ENCODE peak calls at places on chromosomes 12 and 14, in seven cellular contexts. One of them, this sample, is unnamed.

GRCh38 chr14:99554757-99555531 is 49.1 kb downstream of the CCDC85C start:
- DNase-seq in activated CD4-positive, alpha-beta T cell treated with anti-CD3 and anti-CD28 coated beads, Interleukin-2, amount 10 ng/mL, durations not matched to agents 7 days and 5 days: no peak
- DNase-seq in hepatic stellate cell: no peak
- DNase-seq in HT-29: peak
- DNase-seq in left ventricle myocardium superior: peak
- DNase-seq in glutamatergic neuron: no peak
- DNase-seq in natural killer cell: no peak
- DNase-seq in this sample: no peak

GRCh38 chr12:55927588-55928502 is at the start of gene PYM1:
- DNase-seq in activated CD4-positive, alpha-beta T cell treated with anti-CD3 and anti-CD28 coated beads, Interleukin-2, amount 10 ng/mL, durations not matched to agents 7 days and 5 days: peak
- DNase-seq in hepatic stellate cell: peak
- DNase-seq in HT-29: peak
- DNase-seq in left ventricle myocardium superior: peak
- DNase-seq in glutamatergic neuron: peak
- DNase-seq in natural killer cell: peak
- DNase-seq in this sample: peak

GRCh38 chr12:33427071-33427470 is 12.5 kb downstream of the SYT10 start:
- DNase-seq in activated CD4-positive, alpha-beta T cell treated with anti-CD3 and anti-CD28 coated beads, Interleukin-2, amount 10 ng/mL, durations not matched to agents 7 days and 5 days: no peak
- DNase-seq in hepatic stellate cell: no peak
- DNase-seq in HT-29: peak
- DNase-seq in left ventricle myocardium superior: no peak
- DNase-seq in glutamatergic neuron: no peak
- DNase-seq in natural killer cell: no peak
- DNase-seq in this sample: peak

GRCh38 chr12:10068634-10069033 is 30.2 kb downstream of the CLEC1A start:
- DNase-seq in activated CD4-positive, alpha-beta T cell treated with anti-CD3 and anti-CD28 coated beads, Interleukin-2, amount 10 ng/mL, durations not matched to agents 7 days and 5 days: no peak
- DNase-seq in hepatic stellate cell: no peak
- DNase-seq in HT-29: no peak
- DNase-seq in left ventricle myocardium superior: no peak
- DNase-seq in glutamatergic neuron: no peak
- DNase-seq in natural killer cell: no peak
- DNase-seq in this sample: no peak

GRCh38 chr12:121799175-121799841 is 4.5 kb upstream of the SETD1B start:
- DNase-seq in activated CD4-positive, alpha-beta T cell treated with anti-CD3 and anti-CD28 coated beads, Interleukin-2, amount 10 ng/mL, durations not matched to agents 7 days and 5 days: peak
- DNase-seq in hepatic stellate cell: peak
- DNase-seq in HT-29: peak
- DNase-seq in left ventricle myocardium superior: peak
- DNase-seq in glutamatergic neuron: peak
- DNase-seq in natural killer cell: peak
- DNase-seq in this sample: peak

GRCh38 chr14:102020058-102020971 is 55.9 kb downstream of the DYNC1H1 start:
- DNase-seq in activated CD4-positive, alpha-beta T cell treated with anti-CD3 and anti-CD28 coated beads, Interleukin-2, amount 10 ng/mL, durations not matched to agents 7 days and 5 days: peak
- DNase-seq in hepatic stellate cell: peak
- DNase-seq in HT-29: no peak
- DNase-seq in left ventricle myocardium superior: no peak
- DNase-seq in glutamatergic neuron: no peak
- DNase-seq in natural killer cell: no peak
- DNase-seq in this sample: no peak

GRCh38 chr12:85363382-85364190 is 83.6 kb downstream of the ALX1 start:
- DNase-seq in activated CD4-positive, alpha-beta T cell treated with anti-CD3 and anti-CD28 coated beads, Interleukin-2, amount 10 ng/mL, durations not matched to agents 7 days and 5 days: no peak
- DNase-seq in hepatic stellate cell: no peak
- DNase-seq in HT-29: no peak
- DNase-seq in left ventricle myocardium superior: no peak
- DNase-seq in glutamatergic neuron: no peak
- DNase-seq in natural killer cell: no peak
- DNase-seq in this sample: no peak

GRCh38 chr14:84874436-84874835 is 655.5 kb upstream of the FLRT2 start:
- DNase-seq in activated CD4-positive, alpha-beta T cell treated with anti-CD3 and anti-CD28 coated beads, Interleukin-2, amount 10 ng/mL, durations not matched to agents 7 days and 5 days: no peak
- DNase-seq in hepatic stellate cell: no peak
- DNase-seq in HT-29: no peak
- DNase-seq in left ventricle myocardium superior: no peak
- DNase-seq in glutamatergic neuron: no peak
- DNase-seq in natural killer cell: no peak
- DNase-seq in this sample: no peak

GRCh38 chr14:36438883-36439282 is 81.1 kb downstream of the NKX2-1 start:
- DNase-seq in activated CD4-positive, alpha-beta T cell treated with anti-CD3 and anti-CD28 coated beads, Interleukin-2, amount 10 ng/mL, durations not matched to agents 7 days and 5 days: no peak
- DNase-seq in hepatic stellate cell: no peak
- DNase-seq in HT-29: no peak
- DNase-seq in left ventricle myocardium superior: no peak
- DNase-seq in glutamatergic neuron: no peak
- DNase-seq in natural killer cell: no peak
- DNase-seq in this sample: no peak

GRCh38 chr12:104280703-104281458 is 22.7 kb upstream of the EID3 start:
- DNase-seq in activated CD4-positive, alpha-beta T cell treated with anti-CD3 and anti-CD28 coated beads, Interleukin-2, amount 10 ng/mL, durations not matched to agents 7 days and 5 days: no peak
- DNase-seq in hepatic stellate cell: peak
- DNase-seq in HT-29: no peak
- DNase-seq in left ventricle myocardium superior: no peak
- DNase-seq in glutamatergic neuron: no peak
- DNase-seq in natural killer cell: no peak
- DNase-seq in this sample: no peak

GRCh38 chr12:112881602-112882001 is 25.2 kb upstream of the OAS1 start:
- DNase-seq in activated CD4-positive, alpha-beta T cell treated with anti-CD3 and anti-CD28 coated beads, Interleukin-2, amount 10 ng/mL, durations not matched to agents 7 days and 5 days: no peak
- DNase-seq in hepatic stellate cell: no peak
- DNase-seq in HT-29: no peak
- DNase-seq in left ventricle myocardium superior: no peak
- DNase-seq in glutamatergic neuron: no peak
- DNase-seq in natural killer cell: no peak
- DNase-seq in this sample: no peak

GRCh38 chr14:34229140-34229539 is 232.9 kb downstream of the SPTSSA start:
- DNase-seq in activated CD4-positive, alpha-beta T cell treated with anti-CD3 and anti-CD28 coated beads, Interleukin-2, amount 10 ng/mL, durations not matched to agents 7 days and 5 days: no peak
- DNase-seq in hepatic stellate cell: no peak
- DNase-seq in HT-29: no peak
- DNase-seq in left ventricle myocardium superior: no peak
- DNase-seq in glutamatergic neuron: no peak
- DNase-seq in natural killer cell: no peak
- DNase-seq in this sample: no peak

GRCh38 chr12:102385343-102385742 is 95.0 kb downstream of the IGF1 start:
- DNase-seq in activated CD4-positive, alpha-beta T cell treated with anti-CD3 and anti-CD28 coated beads, Interleukin-2, amount 10 ng/mL, durations not matched to agents 7 days and 5 days: no peak
- DNase-seq in hepatic stellate cell: no peak
- DNase-seq in HT-29: no peak
- DNase-seq in left ventricle myocardium superior: no peak
- DNase-seq in glutamatergic neuron: no peak
- DNase-seq in natural killer cell: no peak
- DNase-seq in this sample: no peak

GRCh38 chr12:67413577-67413976 is 144.4 kb downstream of the CAND1 start:
- DNase-seq in activated CD4-positive, alpha-beta T cell treated with anti-CD3 and anti-CD28 coated beads, Interleukin-2, amount 10 ng/mL, durations not matched to agents 7 days and 5 days: no peak
- DNase-seq in hepatic stellate cell: no peak
- DNase-seq in HT-29: no peak
- DNase-seq in left ventricle myocardium superior: no peak
- DNase-seq in glutamatergic neuron: peak
- DNase-seq in natural killer cell: no peak
- DNase-seq in this sample: no peak

GRCh38 chr12:1691123-1692007 is 495 bp downstream of the ADIPOR2 start:
- DNase-seq in activated CD4-positive, alpha-beta T cell treated with anti-CD3 and anti-CD28 coated beads, Interleukin-2, amount 10 ng/mL, durations not matched to agents 7 days and 5 days: peak
- DNase-seq in hepatic stellate cell: peak
- DNase-seq in HT-29: peak
- DNase-seq in left ventricle myocardium superior: peak
- DNase-seq in glutamatergic neuron: peak
- DNase-seq in natural killer cell: peak
- DNase-seq in this sample: peak

GRCh38 chr12:130970908-130971233 is 17.2 kb downstream of the ADGRD1 start:
- DNase-seq in activated CD4-positive, alpha-beta T cell treated with anti-CD3 and anti-CD28 coated beads, Interleukin-2, amount 10 ng/mL, durations not matched to agents 7 days and 5 days: no peak
- DNase-seq in hepatic stellate cell: no peak
- DNase-seq in HT-29: no peak
- DNase-seq in left ventricle myocardium superior: no peak
- DNase-seq in glutamatergic neuron: no peak
- DNase-seq in natural killer cell: no peak
- DNase-seq in this sample: no peak

GRCh38 chr14:55458800-55459577 is 18.6 kb upstream of the TBPL2 start:
- DNase-seq in activated CD4-positive, alpha-beta T cell treated with anti-CD3 and anti-CD28 coated beads, Interleukin-2, amount 10 ng/mL, durations not matched to agents 7 days and 5 days: no peak
- DNase-seq in hepatic stellate cell: no peak
- DNase-seq in HT-29: no peak
- DNase-seq in left ventricle myocardium superior: no peak
- DNase-seq in glutamatergic neuron: no peak
- DNase-seq in natural killer cell: no peak
- DNase-seq in this sample: no peak

GRCh38 chr14:94320243-94320642 is 2.9 kb downstream of the SERPINA6 start:
- DNase-seq in activated CD4-positive, alpha-beta T cell treated with anti-CD3 and anti-CD28 coated beads, Interleukin-2, amount 10 ng/mL, durations not matched to agents 7 days and 5 days: no peak
- DNase-seq in hepatic stellate cell: no peak
- DNase-seq in HT-29: peak
- DNase-seq in left ventricle myocardium superior: no peak
- DNase-seq in glutamatergic neuron: no peak
- DNase-seq in natural killer cell: no peak
- DNase-seq in this sample: no peak

This sample was measured in MM.1S.